ENCODE peak calls at places on chromosomes 12 and 14, in five cellular contexts. H is bronchial epithelial cell, T is left lung, F is cardiac fibroblast, O is DND-41. J is an unnamed sample.

GRCh38 chr12:41250748-41251147 is 62.6 kb downstream of the PDZRN4 start:
- DNase-seq in H (peak; percentile 67), T (no peak), F (peak; percentile 0), O (no peak), J (no peak)

GRCh38 chr12:117212563-117213190 is 22.4 kb upstream of the FBXO21 start:
- DNase-seq in H (peak; percentile 61), T (no peak), F (peak; percentile 87), O (peak; percentile 69), J (peak; percentile 54)

GRCh38 chr12:18655351-18655750 is 82.5 kb downstream of the PLCZ1 start:
- DNase-seq in H (no peak), T (no peak), F (no peak), O (no peak), J (no peak)

GRCh38 chr14:69046468-69046867 is 67.4 kb upstream of the ACTN1 start:
- DNase-seq in H (no peak), T (no peak), F (peak; percentile 94), O (no peak), J (no peak)

GRCh38 chr14:75274899-75275569 is 3.6 kb upstream of the FOS start:
- DNase-seq in H (peak; percentile 71), T (peak; percentile 87), F (peak; percentile 44), O (no peak), J (no peak)

GRCh38 chr12:122076743-122077495 is 1.6 kb upstream of the MLXIP start:
- DNase-seq in H (no peak), T (no peak), F (no peak), O (no peak), J (no peak)

GRCh38 chr14:103519043-103519836 is 3.4 kb downstream of the CKB start:
- DNase-seq in H (no peak), T (peak; percentile 34), F (peak; percentile 48), O (no peak), J (no peak)

GRCh38 chr14:68718033-68718725 is 74.7 kb downstream of the ZFP36L1 start:
- DNase-seq in H (no peak), T (no peak), F (no peak), O (peak; percentile 13), J (no peak)

GRCh38 chr12:14884458-14884878 is 1.2 kb downstream of the MGP start:
- DNase-seq in H (peak; percentile 65), T (peak; percentile 69), F (peak; percentile 89), O (peak; percentile 92), J (peak; percentile 70)

GRCh38 chr12:132449565-132450390 is 40.2 kb upstream of the FBRSL1 start:
- DNase-seq in H (no peak), T (peak; percentile 14), F (no peak), O (no peak), J (no peak)

GRCh38 chr12:120481022-120481767 is 11.6 kb upstream of the SRSF9 start:
- DNase-seq in H (no peak), T (no peak), F (no peak), O (no peak), J (no peak)

GRCh38 chr12:39764944-39765560 is 145.4 kb upstream of the ABCD2 start:
- DNase-seq in H (peak; percentile 51), T (no peak), F (peak; percentile 73), O (no peak), J (no peak)

GRCh38 chr12:59548930-59549329 is 46.9 kb upstream of the SLC16A7 start:
- DNase-seq in H (no peak), T (no peak), F (no peak), O (no peak), J (no peak)
- H3K4me3 ChIP-seq in H (no peak overlapping the region), T (no peak overlapping the region), F (no peak overlapping the region), O (no peak overlapping the region), J (no peak overlapping the region)

DNA sequence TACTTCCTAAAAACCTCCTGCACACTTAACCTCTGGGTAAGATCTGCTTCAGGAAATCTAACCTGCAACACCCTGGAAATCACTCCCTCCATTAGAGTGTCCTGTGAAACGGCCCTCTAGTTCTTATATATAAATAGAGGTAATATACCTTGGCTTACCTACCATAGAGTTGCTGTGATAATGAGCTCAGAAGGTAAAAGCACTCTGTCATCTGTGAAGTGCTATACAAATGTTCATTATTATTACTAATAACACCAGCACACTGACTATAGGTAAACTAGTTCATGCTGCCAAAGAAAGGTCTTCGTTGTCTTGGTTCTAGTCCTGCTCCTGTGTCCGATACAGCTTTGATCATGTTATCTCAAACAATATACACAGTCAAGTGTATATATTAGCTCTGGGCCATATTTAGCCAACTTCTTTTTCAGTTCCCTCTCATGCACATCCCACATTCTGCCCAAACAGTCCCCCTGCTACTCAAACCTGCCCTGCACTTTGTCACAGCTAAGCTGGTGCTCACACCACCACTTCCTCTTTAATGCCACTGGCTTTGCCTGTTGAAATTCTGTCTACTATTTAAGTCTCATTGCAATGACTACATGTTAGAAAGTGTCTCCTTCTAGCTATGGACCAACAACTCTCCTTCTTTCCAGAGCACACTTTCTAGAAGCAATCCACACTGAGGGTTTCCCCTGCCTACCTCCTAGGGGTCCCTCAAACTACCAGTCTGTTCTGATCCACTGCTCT is 5.1 kb downstream of the E2F7 start:
- DNase-seq in H (no peak), T (no peak), F (no peak), O (no peak), J (no peak)
- H3K4me3 ChIP-seq in H (no peak overlapping the region), T (no peak overlapping the region), F (no peak overlapping the region), O (no peak overlapping the region), J (no peak overlapping the region)

GRCh38 chr12:2892246-2892645 is 1.6 kb downstream of the TULP3 start:
- DNase-seq in H (no peak), T (peak; percentile 6), F (no peak), O (no peak), J (no peak)
- H3K4me3 ChIP-seq in H (no peak overlapping the region), T (no peak overlapping the region), F (peak overlapping the region; percentile 97), O (no peak overlapping the region), J (peak overlapping the region; percentile 99)

DNA sequence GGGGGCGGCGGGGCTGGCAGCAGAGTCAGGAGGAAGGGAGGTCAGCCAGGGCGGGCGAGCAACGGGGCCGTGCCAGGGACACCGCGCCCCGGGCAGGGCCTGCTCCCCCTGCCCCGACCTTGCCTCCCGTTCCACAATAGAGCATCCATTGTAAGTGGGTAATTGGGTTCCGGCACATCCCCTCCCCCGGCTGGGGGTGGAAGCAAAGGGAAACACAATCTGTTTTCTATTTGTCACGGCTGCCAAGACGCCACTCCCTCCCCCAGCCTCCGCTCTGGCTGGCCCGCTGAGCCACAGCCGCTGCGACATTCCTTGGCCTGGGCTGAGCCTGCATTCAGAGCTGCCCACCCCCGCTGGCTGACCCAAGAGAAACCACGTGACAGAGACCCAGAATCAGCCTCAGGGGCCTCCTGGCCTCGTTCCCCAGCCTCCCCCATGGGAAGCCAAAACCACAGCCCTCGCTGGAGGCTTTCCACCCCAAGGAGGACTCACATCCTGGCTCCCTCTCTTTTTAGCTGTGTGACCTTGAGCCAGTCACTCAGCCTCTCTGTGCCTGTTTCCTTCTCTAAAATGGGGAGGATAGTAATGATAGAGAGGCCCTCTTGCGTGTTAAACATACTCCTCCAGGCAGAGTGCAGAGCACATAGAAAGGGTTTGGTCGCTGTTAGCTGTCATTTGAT is 117.6 kb downstream of the SCARB1 start:
- DNase-seq in H (peak; percentile 52), T (peak; percentile 92), F (peak; percentile 98), O (peak; percentile 51), J (peak; percentile 96)
- H3K4me3 ChIP-seq in H (no peak overlapping the region), T (no peak overlapping the region), F (no peak overlapping the region), O (no peak overlapping the region), J (no peak overlapping the region)

GRCh38 chr12:32399373-32400113 is at the start of gene FGD4:
- DNase-seq in H (peak; percentile 79), T (peak; percentile 95), F (peak; percentile 91), O (peak; percentile 63), J (peak; percentile 75)

GRCh38 chr12:32400866-32401265 is 1.5 kb downstream of the FGD4 start:
- DNase-seq in H (peak; percentile 31), T (no peak), F (no peak), O (no peak), J (no peak)

GRCh38 chr12:32397703-32398102 is 1.7 kb upstream of the FGD4 start:
- DNase-seq in H (no peak), T (no peak), F (no peak), O (no peak), J (no peak)

GRCh38 chr12:32400114-32400672 is 835 bp downstream of the FGD4 start:
- DNase-seq in H (peak; percentile 59), T (no peak), F (no peak), O (no peak), J (no peak)

GRCh38 chr12:32399045-32399372 is 349 bp upstream of the FGD4 start:
- DNase-seq in H (no peak), T (no peak), F (no peak), O (no peak), J (no peak)
- H3K4me3 ChIP-seq in H (peak overlapping the region; percentile 95), T (peak overlapping the region; percentile 64), F (peak overlapping the region; percentile 89), O (no peak overlapping the region), J (peak overlapping the region; percentile 80)

GRCh38 chr12:12902036-12902435 is 10.7 kb downstream of the GPRC5A start:
- DNase-seq in H (peak; percentile 87), T (no peak), F (peak; percentile 86), O (no peak), J (no peak)
- H3K4me3 ChIP-seq in H (no peak overlapping the region), T (no peak overlapping the region), F (peak overlapping the region; percentile 27), O (no peak overlapping the region), J (no peak overlapping the region)

GRCh38 chr12:7321624-7322023 is 17.8 kb downstream of the ACSM4 start:
- DNase-seq in H (no peak), T (no peak), F (no peak), O (no peak), J (no peak)

GRCh38 chr12:7319934-7320333 is 16.1 kb downstream of the ACSM4 start:
- DNase-seq in H (no peak), T (no peak), F (no peak), O (no peak), J (no peak)

GRCh38 chr12:7324176-7324575 is 20.3 kb downstream of the ACSM4 start:
- DNase-seq in H (no peak), T (no peak), F (no peak), O (no peak), J (no peak)

GRCh38 chr12:7327913-7328312 is 24.0 kb downstream of the ACSM4 start:
- DNase-seq in H (no peak), T (no peak), F (no peak), O (no peak), J (no peak)

GRCh38 chr12:7322599-7322998 is 18.7 kb downstream of the ACSM4 start:
- DNase-seq in H (no peak), T (no peak), F (no peak), O (no peak), J (no peak)
- H3K4me3 ChIP-seq in H (no peak overlapping the region), T (no peak overlapping the region), F (no peak overlapping the region), O (no peak overlapping the region), J (no peak overlapping the region)

DNA sequence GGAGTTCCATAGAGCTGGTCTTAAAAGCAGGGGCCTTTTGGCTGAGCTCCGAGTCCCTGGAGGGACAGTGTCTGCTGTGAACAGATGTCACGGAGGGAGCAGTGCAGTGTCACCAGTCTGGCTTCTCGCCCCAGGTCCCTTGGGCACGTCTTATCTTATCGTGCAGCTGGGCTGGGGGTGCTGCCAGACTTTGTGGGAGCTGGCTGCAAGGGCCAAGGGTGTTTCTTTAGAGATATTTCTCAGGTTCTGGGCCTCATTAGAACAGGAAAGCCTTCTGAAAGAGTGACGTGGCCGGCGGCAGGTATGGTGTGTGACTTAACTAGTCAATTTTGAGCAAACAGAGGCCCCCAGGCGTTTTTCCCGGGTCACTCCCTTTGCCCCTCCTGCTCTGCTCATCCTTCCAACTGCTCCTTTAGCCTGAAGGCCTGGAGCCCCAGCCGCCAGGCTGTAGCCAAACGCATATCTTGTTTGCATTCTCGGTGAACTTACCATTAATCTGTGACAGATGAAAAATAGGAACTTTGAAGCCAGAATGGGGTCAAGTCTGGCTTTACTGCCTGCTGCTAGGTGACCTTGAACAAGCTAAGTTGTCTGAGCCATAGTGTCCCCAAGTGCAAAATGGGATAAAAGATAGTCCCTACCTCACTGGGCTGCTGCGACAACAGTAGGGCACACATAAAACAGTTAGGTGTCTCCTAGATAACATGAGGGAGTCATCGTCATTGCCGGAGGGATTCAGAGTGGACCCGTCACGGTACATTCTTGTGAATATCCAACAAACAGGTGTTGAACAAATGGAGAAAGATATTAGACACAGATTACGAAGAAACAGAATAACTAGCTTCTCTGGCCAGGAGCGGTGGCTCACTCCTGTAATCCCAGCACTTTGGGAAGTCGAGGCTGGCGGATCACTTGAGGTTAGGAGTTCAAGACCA is 71.4 kb downstream of the NINJ2 start:
- DNase-seq in H (no peak), T (no peak), F (no peak), O (no peak), J (no peak)
- H3K4me3 ChIP-seq in H (no peak overlapping the region), T (no peak overlapping the region), F (no peak overlapping the region), O (no peak overlapping the region), J (no peak overlapping the region)